ENCODE peak calls at places on chromosomes 4 and X, in seven cellular contexts. One of them, this sample, is unnamed.

GRCh38 chr4:8475751-8476575 is 35.4 kb downstream of the TRMT44 start:
- DNase-seq in AG09319: no peak
- DNase-seq in foreskin keratinocyte: no peak
- DNase-seq in Peyer's patch: no peak
- DNase-seq in lower lobe of right lung: no peak
- DNase-seq in omental fat pad: no peak
- DNase-seq in bronchial epithelial cell: no peak
- DNase-seq in this sample: no peak

GRCh38 chrX:150155396-150156048 is 207.6 kb upstream of the MAMLD1 start:
- DNase-seq in AG09319: peak; percentile 23
- DNase-seq in foreskin keratinocyte: peak; percentile 8
- DNase-seq in Peyer's patch: no peak
- DNase-seq in lower lobe of right lung: no peak
- DNase-seq in omental fat pad: no peak
- DNase-seq in bronchial epithelial cell: peak; percentile 30
- DNase-seq in this sample: no peak

GRCh38 chrX:22634751-22635150 is 362.0 kb downstream of the CBLL2 start:
- DNase-seq in AG09319: no peak
- DNase-seq in foreskin keratinocyte: no peak
- DNase-seq in Peyer's patch: no peak
- DNase-seq in lower lobe of right lung: no peak
- DNase-seq in omental fat pad: no peak
- DNase-seq in bronchial epithelial cell: no peak
- DNase-seq in this sample: no peak

GRCh38 chr4:3389879-3390840 is 51.6 kb upstream of the HGFAC start:
- DNase-seq in AG09319: no peak
- DNase-seq in foreskin keratinocyte: no peak
- DNase-seq in Peyer's patch: no peak
- DNase-seq in lower lobe of right lung: peak; percentile 46
- DNase-seq in omental fat pad: no peak
- DNase-seq in bronchial epithelial cell: no peak
- DNase-seq in this sample: no peak

GRCh38 chr4:53321151-53321987 is 44.5 kb downstream of the SCFD2 start:
- DNase-seq in AG09319: peak; percentile 87
- DNase-seq in foreskin keratinocyte: peak; percentile 73
- DNase-seq in Peyer's patch: no peak
- DNase-seq in lower lobe of right lung: no peak
- DNase-seq in omental fat pad: no peak
- DNase-seq in bronchial epithelial cell: peak; percentile 82
- DNase-seq in this sample: no peak

GRCh38 chr4:6763330-6763851 is 19.1 kb upstream of the KIAA0232 start:
- DNase-seq in AG09319: no peak
- DNase-seq in foreskin keratinocyte: peak; percentile 98
- DNase-seq in Peyer's patch: no peak
- DNase-seq in lower lobe of right lung: peak; percentile 35
- DNase-seq in omental fat pad: no peak
- DNase-seq in bronchial epithelial cell: peak; percentile 96
- DNase-seq in this sample: no peak

GRCh38 chr4:135718019-135718418 is 1516.4 kb upstream of the PABPC4L start:
- DNase-seq in AG09319: no peak
- DNase-seq in foreskin keratinocyte: peak; percentile 2
- DNase-seq in Peyer's patch: no peak
- DNase-seq in lower lobe of right lung: no peak
- DNase-seq in omental fat pad: no peak
- DNase-seq in bronchial epithelial cell: peak; percentile 4
- DNase-seq in this sample: no peak

GRCh38 chrX:123422875-123423274 is 238.8 kb downstream of the GRIA3 start:
- DNase-seq in AG09319: no peak
- DNase-seq in foreskin keratinocyte: peak; percentile 16
- DNase-seq in Peyer's patch: no peak
- DNase-seq in lower lobe of right lung: no peak
- DNase-seq in omental fat pad: no peak
- DNase-seq in bronchial epithelial cell: peak; percentile 15
- DNase-seq in this sample: no peak

GRCh38 chrX:39472161-39472560 is 625.6 kb downstream of the BCOR start:
- DNase-seq in AG09319: no peak
- DNase-seq in foreskin keratinocyte: no peak
- DNase-seq in Peyer's patch: no peak
- DNase-seq in lower lobe of right lung: no peak
- DNase-seq in omental fat pad: no peak
- DNase-seq in bronchial epithelial cell: no peak
- DNase-seq in this sample: no peak

GRCh38 chr4:78313754-78314120 is 237.8 kb upstream of the ANXA3 start:
- DNase-seq in AG09319: no peak
- DNase-seq in foreskin keratinocyte: no peak
- DNase-seq in Peyer's patch: no peak
- DNase-seq in lower lobe of right lung: no peak
- DNase-seq in omental fat pad: no peak
- DNase-seq in bronchial epithelial cell: no peak
- DNase-seq in this sample: no peak

GRCh38 chr4:155322782-155323181 is 54.0 kb downstream of the MAP9 start:
- DNase-seq in AG09319: no peak
- DNase-seq in foreskin keratinocyte: no peak
- DNase-seq in Peyer's patch: no peak
- DNase-seq in lower lobe of right lung: no peak
- DNase-seq in omental fat pad: no peak
- DNase-seq in bronchial epithelial cell: no peak
- DNase-seq in this sample: no peak

GRCh38 chrX:105526431-105526830 is 295.9 kb upstream of the NRK start:
- DNase-seq in AG09319: no peak
- DNase-seq in foreskin keratinocyte: no peak
- DNase-seq in Peyer's patch: no peak
- DNase-seq in lower lobe of right lung: no peak
- DNase-seq in omental fat pad: no peak
- DNase-seq in bronchial epithelial cell: no peak
- DNase-seq in this sample: no peak

GRCh38 chr4:183828839-183829238 is 76.3 kb upstream of the STOX2 start:
- DNase-seq in AG09319: no peak
- DNase-seq in foreskin keratinocyte: no peak
- DNase-seq in Peyer's patch: no peak
- DNase-seq in lower lobe of right lung: no peak
- DNase-seq in omental fat pad: no peak
- DNase-seq in bronchial epithelial cell: no peak
- DNase-seq in this sample: no peak

GRCh38 chrX:154840856-154841255 is 6.4 kb upstream of the SMIM9 start:
- DNase-seq in AG09319: peak; percentile 12
- DNase-seq in foreskin keratinocyte: peak; percentile 18
- DNase-seq in Peyer's patch: no peak
- DNase-seq in lower lobe of right lung: no peak
- DNase-seq in omental fat pad: no peak
- DNase-seq in bronchial epithelial cell: peak; percentile 43
- DNase-seq in this sample: no peak

GRCh38 chr4:154205471-154205870 is 286.1 kb downstream of the DCHS2 start:
- DNase-seq in AG09319: no peak
- DNase-seq in foreskin keratinocyte: no peak
- DNase-seq in Peyer's patch: no peak
- DNase-seq in lower lobe of right lung: no peak
- DNase-seq in omental fat pad: no peak
- DNase-seq in bronchial epithelial cell: peak; percentile 1
- DNase-seq in this sample: no peak

GRCh38 chrX:9396930-9397329 is 67.9 kb upstream of the TBL1X start:
- DNase-seq in AG09319: no peak
- DNase-seq in foreskin keratinocyte: no peak
- DNase-seq in Peyer's patch: no peak
- DNase-seq in lower lobe of right lung: no peak
- DNase-seq in omental fat pad: no peak
- DNase-seq in bronchial epithelial cell: no peak
- DNase-seq in this sample: no peak

GRCh38 chrX:122625821-122626220 is 558.3 kb upstream of the GRIA3 start:
- DNase-seq in AG09319: peak; percentile 87
- DNase-seq in foreskin keratinocyte: peak; percentile 63
- DNase-seq in Peyer's patch: no peak
- DNase-seq in lower lobe of right lung: no peak
- DNase-seq in omental fat pad: no peak
- DNase-seq in bronchial epithelial cell: peak; percentile 88
- DNase-seq in this sample: no peak

GRCh38 chrX:101220881-101221280 is 1.3 kb downstream of the DRP2 start:
- DNase-seq in AG09319: no peak
- DNase-seq in foreskin keratinocyte: no peak
- DNase-seq in Peyer's patch: no peak
- DNase-seq in lower lobe of right lung: no peak
- DNase-seq in omental fat pad: no peak
- DNase-seq in bronchial epithelial cell: no peak
- DNase-seq in this sample: no peak

GRCh38 chr4:54898941-54899340 is 226.5 kb downstream of the KDR start:
- DNase-seq in AG09319: no peak
- DNase-seq in foreskin keratinocyte: no peak
- DNase-seq in Peyer's patch: no peak
- DNase-seq in lower lobe of right lung: no peak
- DNase-seq in omental fat pad: no peak
- DNase-seq in bronchial epithelial cell: no peak
- DNase-seq in this sample: no peak

GRCh38 chr4:150078996-150079581 is 844 bp downstream of the DCLK2 start:
- DNase-seq in AG09319: no peak
- DNase-seq in foreskin keratinocyte: peak; percentile 25
- DNase-seq in Peyer's patch: peak; percentile 39
- DNase-seq in lower lobe of right lung: peak; percentile 55
- DNase-seq in omental fat pad: peak; percentile 24
- DNase-seq in bronchial epithelial cell: no peak
- DNase-seq in this sample: peak; percentile 50

GRCh38 chrX:30938295-30938694 is 49.2 kb upstream of the TAB3 start:
- DNase-seq in AG09319: no peak
- DNase-seq in foreskin keratinocyte: no peak
- DNase-seq in Peyer's patch: no peak
- DNase-seq in lower lobe of right lung: no peak
- DNase-seq in omental fat pad: no peak
- DNase-seq in bronchial epithelial cell: no peak
- DNase-seq in this sample: no peak

GRCh38 chr4:168397611-168398169 is 79.1 kb upstream of the DDX60 start:
- DNase-seq in AG09319: no peak
- DNase-seq in foreskin keratinocyte: no peak
- DNase-seq in Peyer's patch: no peak
- DNase-seq in lower lobe of right lung: no peak
- DNase-seq in omental fat pad: no peak
- DNase-seq in bronchial epithelial cell: no peak
- DNase-seq in this sample: no peak

GRCh38 chrX:39492495-39493162 is 605.1 kb downstream of the BCOR start:
- DNase-seq in AG09319: no peak
- DNase-seq in foreskin keratinocyte: no peak
- DNase-seq in Peyer's patch: peak; percentile 22
- DNase-seq in lower lobe of right lung: no peak
- DNase-seq in omental fat pad: no peak
- DNase-seq in bronchial epithelial cell: peak; percentile 10
- DNase-seq in this sample: no peak

GRCh38 chrX:111568356-111568755 is 56.9 kb downstream of the SERTM2 start:
- DNase-seq in AG09319: no peak
- DNase-seq in foreskin keratinocyte: no peak
- DNase-seq in Peyer's patch: no peak
- DNase-seq in lower lobe of right lung: no peak
- DNase-seq in omental fat pad: no peak
- DNase-seq in bronchial epithelial cell: peak; percentile 18
- DNase-seq in this sample: no peak
- TF ChIP-seq CTCF in AG09319: peak; percentile 46
- TF ChIP-seq CTCF in foreskin keratinocyte: peak; percentile 19
- TF ChIP-seq CTCF in Peyer's patch: no peak
- TF ChIP-seq CTCF in lower lobe of right lung: no peak
- TF ChIP-seq CTCF in omental fat pad: no peak
- TF ChIP-seq CTCF in bronchial epithelial cell: peak; percentile 44
- TF ChIP-seq CTCF in this sample: no peak

DNA sequence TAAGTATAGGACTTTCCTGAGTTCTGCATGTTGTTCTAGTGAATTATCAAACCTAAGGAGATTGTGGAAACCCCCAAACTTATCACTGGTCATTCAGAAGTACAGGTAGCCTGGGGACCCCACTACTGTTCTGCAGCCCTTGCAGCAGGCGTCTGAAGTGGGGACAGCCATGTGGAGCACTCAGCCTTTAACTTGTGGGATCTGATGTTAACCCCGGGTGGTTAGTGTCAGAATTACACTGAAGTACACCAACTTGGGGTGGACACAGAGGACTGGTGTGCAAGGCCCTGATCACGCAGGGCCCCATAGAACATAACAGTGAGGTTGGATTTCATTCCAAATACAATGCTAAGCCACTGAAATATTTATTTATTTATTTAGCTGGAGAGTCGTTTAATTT is 103.7 kb downstream of the SCD5 start:
- DNase-seq in AG09319: no peak
- DNase-seq in foreskin keratinocyte: no peak
- DNase-seq in Peyer's patch: no peak
- DNase-seq in lower lobe of right lung: no peak
- DNase-seq in omental fat pad: no peak
- DNase-seq in bronchial epithelial cell: no peak
- DNase-seq in this sample: no peak
- TF ChIP-seq CTCF in AG09319: no peak
- TF ChIP-seq CTCF in foreskin keratinocyte: no peak
- TF ChIP-seq CTCF in Peyer's patch: no peak
- TF ChIP-seq CTCF in lower lobe of right lung: no peak
- TF ChIP-seq CTCF in omental fat pad: no peak
- TF ChIP-seq CTCF in bronchial epithelial cell: no peak
- TF ChIP-seq CTCF in this sample: no peak

DNA sequence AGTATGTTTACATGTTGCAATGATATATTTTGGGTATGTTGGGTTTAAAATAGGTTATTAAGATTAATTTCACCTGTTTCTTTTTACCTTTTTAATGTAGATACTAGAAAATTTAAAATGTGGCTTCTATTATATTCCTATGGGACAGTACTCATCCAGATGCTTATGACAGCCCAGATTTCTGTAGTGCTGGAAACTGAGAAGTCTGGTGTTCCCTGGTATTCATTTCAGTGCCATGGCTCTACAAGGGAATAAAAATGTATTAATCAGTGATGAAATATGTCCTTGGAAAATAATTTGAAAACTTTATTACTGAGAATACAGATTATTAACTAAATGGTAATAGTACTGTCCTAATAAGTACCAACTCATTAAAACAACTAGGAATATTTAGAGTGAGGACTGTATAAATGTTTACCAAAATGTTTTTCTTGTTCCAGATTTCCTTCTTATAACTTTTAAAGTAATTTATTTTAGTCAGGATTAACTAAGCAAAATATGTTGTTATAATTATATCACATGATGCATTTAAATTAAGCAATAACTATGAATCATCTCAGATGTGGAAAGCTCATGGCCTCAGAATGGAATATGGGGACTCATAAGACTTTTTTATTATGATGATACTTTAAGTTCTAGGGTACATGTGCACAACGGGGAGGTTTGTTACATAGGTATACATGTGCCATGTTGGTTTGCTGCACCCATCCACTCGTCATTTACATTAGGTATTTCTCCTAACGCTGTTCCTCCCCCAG is 25.3 kb downstream of the ARHGAP24 start:
- DNase-seq in AG09319: no peak
- DNase-seq in foreskin keratinocyte: no peak
- DNase-seq in Peyer's patch: no peak
- DNase-seq in lower lobe of right lung: no peak
- DNase-seq in omental fat pad: no peak
- DNase-seq in bronchial epithelial cell: peak; percentile 78
- DNase-seq in this sample: no peak
- TF ChIP-seq CTCF in AG09319: no peak
- TF ChIP-seq CTCF in foreskin keratinocyte: no peak
- TF ChIP-seq CTCF in Peyer's patch: no peak
- TF ChIP-seq CTCF in lower lobe of right lung: no peak
- TF ChIP-seq CTCF in omental fat pad: no peak
- TF ChIP-seq CTCF in bronchial epithelial cell: no peak
- TF ChIP-seq CTCF in this sample: no peak

DNA sequence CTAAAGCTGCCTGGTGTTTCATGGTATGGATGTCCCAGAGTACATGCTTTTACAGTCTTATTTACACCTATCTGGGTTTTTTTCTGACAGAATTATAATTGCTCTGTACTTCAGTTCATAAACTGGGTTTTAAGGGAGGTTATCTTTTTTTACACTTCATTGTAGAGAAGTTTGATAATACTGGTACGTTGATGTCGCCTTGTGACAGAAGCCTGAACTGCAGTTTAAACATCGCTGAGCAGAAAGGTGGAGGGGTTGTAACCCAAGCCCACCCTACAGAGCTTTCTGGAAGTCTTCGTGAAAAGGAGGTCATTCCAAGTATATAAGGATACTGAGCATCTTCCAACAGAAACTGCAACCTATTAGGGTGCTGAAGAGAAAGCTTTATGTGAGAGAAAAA is 46.4 kb downstream of the BEX1 start:
- DNase-seq in AG09319: no peak
- DNase-seq in foreskin keratinocyte: no peak
- DNase-seq in Peyer's patch: no peak
- DNase-seq in lower lobe of right lung: no peak
- DNase-seq in omental fat pad: no peak
- DNase-seq in bronchial epithelial cell: no peak
- DNase-seq in this sample: no peak
- TF ChIP-seq CTCF in AG09319: peak; percentile 22
- TF ChIP-seq CTCF in foreskin keratinocyte: peak; percentile 34
- TF ChIP-seq CTCF in Peyer's patch: no peak
- TF ChIP-seq CTCF in lower lobe of right lung: no peak
- TF ChIP-seq CTCF in omental fat pad: no peak
- TF ChIP-seq CTCF in bronchial epithelial cell: no peak
- TF ChIP-seq CTCF in this sample: no peak